ENCODE peak calls at places on chromosome 16, in four cellular contexts. One of them, this sample, is unnamed. For H3K4me1, the result is how much of the 10 kb centered on the place peaks cover.

GRCh38 chr16:89473791-89474414 is 16.5 kb downstream of the ANKRD11 start:
- DNase-seq in left ventricle myocardium inferior: no peak
- DNase-seq in transverse colon: no peak
- DNase-seq in colonic mucosa: no peak
- DNase-seq in this sample: peak

GRCh38 chr16:76796431-76796830 is 394.6 kb upstream of the MON1B start:
- DNase-seq in left ventricle myocardium inferior: no peak
- DNase-seq in transverse colon: no peak
- DNase-seq in colonic mucosa: no peak
- DNase-seq in this sample: no peak

GRCh38 chr16:17295948-17296347 is 174.8 kb downstream of the XYLT1 start:
- DNase-seq in transverse colon: no peak
- DNase-seq in colonic mucosa: no peak
- DNase-seq in left ventricle myocardium inferior: no peak
- DNase-seq in this sample: no peak

GRCh38 chr16:69106491-69107291 is 1.2 kb downstream of the HAS3 start:
- DNase-seq in colonic mucosa: peak
- DNase-seq in transverse colon: peak
- DNase-seq in left ventricle myocardium inferior: no peak
- DNase-seq in this sample: peak

GRCh38 chr16:5510819-5511370 is 413.3 kb upstream of the EEF2KMT start:
- DNase-seq in transverse colon: no peak
- DNase-seq in colonic mucosa: no peak
- DNase-seq in left ventricle myocardium inferior: no peak
- DNase-seq in this sample: peak

GRCh38 chr16:75087040-75087979 is 29.3 kb downstream of the LDHD start:
- DNase-seq in transverse colon: peak
- DNase-seq in colonic mucosa: peak
- DNase-seq in left ventricle myocardium inferior: peak
- DNase-seq in this sample: peak

GRCh38 chr16:78211951-78212350 is 112.5 kb downstream of the WWOX start:
- DNase-seq in transverse colon: no peak
- DNase-seq in left ventricle myocardium inferior: no peak
- DNase-seq in colonic mucosa: no peak
- DNase-seq in this sample: peak

GRCh38 chr16:12411521-12411920 is 392.2 kb downstream of the CPPED1 start:
- DNase-seq in transverse colon: no peak
- DNase-seq in colonic mucosa: no peak
- DNase-seq in left ventricle myocardium inferior: no peak
- DNase-seq in this sample: no peak

GRCh38 chr16:27426423-27427408 is 24.7 kb downstream of the IL21R start:
- DNase-seq in transverse colon: peak
- DNase-seq in left ventricle myocardium inferior: no peak
- DNase-seq in colonic mucosa: peak
- DNase-seq in this sample: no peak

GRCh38 chr16:60432472-60432871 is 1603.8 kb downstream of the CDH8 start:
- DNase-seq in transverse colon: no peak
- DNase-seq in colonic mucosa: no peak
- DNase-seq in left ventricle myocardium inferior: no peak
- DNase-seq in this sample: no peak

GRCh38 chr16:66842765-66843164 is 1.4 kb upstream of the CA7 start:
- DNase-seq in transverse colon: no peak
- DNase-seq in left ventricle myocardium inferior: no peak
- DNase-seq in colonic mucosa: no peak
- DNase-seq in this sample: no peak

GRCh38 chr16:30571444-30572322 is at the start of gene ZNF688:
- DNase-seq in left ventricle myocardium inferior: peak
- DNase-seq in transverse colon: peak
- DNase-seq in colonic mucosa: peak
- DNase-seq in this sample: peak
- H3K4me1 ChIP-seq in left ventricle myocardium inferior: under half
- H3K4me1 ChIP-seq in transverse colon: under half
- H3K4me1 ChIP-seq in colonic mucosa: under half
- H3K4me1 ChIP-seq in this sample: under half

GRCh38 chr16:4471869-4472268 is 2.6 kb downstream of the NMRAL1 start:
- DNase-seq in left ventricle myocardium inferior: no peak
- DNase-seq in colonic mucosa: no peak
- DNase-seq in transverse colon: no peak
- DNase-seq in this sample: no peak

GRCh38 chr16:4468972-4469371 is 5.5 kb downstream of the NMRAL1 start:
- DNase-seq in left ventricle myocardium inferior: no peak
- DNase-seq in transverse colon: no peak
- DNase-seq in colonic mucosa: no peak
- DNase-seq in this sample: no peak

GRCh38 chr16:4474192-4474961 is at the start of gene NMRAL1:
- DNase-seq in colonic mucosa: peak
- DNase-seq in left ventricle myocardium inferior: peak
- DNase-seq in transverse colon: peak
- DNase-seq in this sample: peak

GRCh38 chr16:4475880-4476790 is at the start of gene HMOX2:
- DNase-seq in left ventricle myocardium inferior: peak
- DNase-seq in colonic mucosa: peak
- DNase-seq in transverse colon: peak
- DNase-seq in this sample: peak

GRCh38 chr16:4472880-4473279 is 1.5 kb downstream of the NMRAL1 start:
- DNase-seq in left ventricle myocardium inferior: no peak
- DNase-seq in transverse colon: no peak
- DNase-seq in colonic mucosa: no peak
- DNase-seq in this sample: no peak
- H3K4me3 ChIP-seq in left ventricle myocardium inferior: no peak
- H3K4me3 ChIP-seq in transverse colon: no peak
- H3K4me3 ChIP-seq in colonic mucosa: no peak
- H3K4me3 ChIP-seq in this sample: no peak

DNA sequence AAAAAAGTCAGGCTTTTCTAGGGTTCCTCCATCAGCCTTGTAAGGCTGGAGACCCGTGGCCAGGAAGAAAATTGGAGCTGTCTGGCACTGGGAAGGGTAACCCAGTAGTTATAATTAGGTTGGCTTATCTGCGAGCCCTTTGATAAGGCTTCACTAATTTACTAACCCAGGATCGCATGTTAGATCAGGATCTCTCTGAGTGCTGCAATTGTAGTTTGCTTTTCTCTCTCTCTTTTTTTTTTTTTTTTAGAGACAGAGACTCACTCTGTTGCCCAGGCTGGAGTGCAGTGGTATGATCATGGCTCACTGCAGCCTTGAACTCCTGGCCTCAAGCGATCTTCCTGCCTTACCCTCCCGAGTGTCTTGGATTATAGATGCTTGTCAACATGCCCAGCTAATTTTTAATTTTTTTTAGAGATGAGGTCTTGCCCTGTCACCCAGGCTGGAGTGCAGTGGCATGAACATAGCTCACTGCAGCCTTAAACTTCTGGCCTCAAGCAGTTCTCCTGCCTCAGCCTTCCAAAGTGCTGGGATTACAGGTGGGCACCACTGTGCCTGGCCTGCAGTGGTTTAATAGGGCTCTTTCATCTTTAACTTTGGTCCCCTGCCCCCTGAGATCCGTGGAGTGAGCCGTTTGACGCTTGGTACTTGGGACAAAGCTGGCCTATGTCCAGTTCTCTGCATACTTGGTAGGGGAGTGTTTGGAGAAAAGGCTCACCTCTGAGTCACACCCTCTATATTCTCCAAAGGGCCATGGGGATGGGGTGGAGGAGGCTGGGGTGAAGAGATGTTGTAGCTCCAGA is 17.2 kb downstream of the ABCC1 start:
- DNase-seq in left ventricle myocardium inferior: no peak
- DNase-seq in transverse colon: no peak
- DNase-seq in colonic mucosa: no peak
- DNase-seq in this sample: no peak
- H3K4me1 ChIP-seq in left ventricle myocardium inferior: under half
- H3K4me1 ChIP-seq in transverse colon: under half
- H3K4me1 ChIP-seq in colonic mucosa: under half
- H3K4me1 ChIP-seq in this sample: under half

GRCh38 chr16:266258-267164 is 9.2 kb downstream of the RGS11 start:
- DNase-seq in transverse colon: no peak
- DNase-seq in left ventricle myocardium inferior: no peak
- DNase-seq in colonic mucosa: no peak
- DNase-seq in this sample: peak

GRCh38 chr16:263944-264343 is 11.8 kb downstream of the RGS11 start:
- DNase-seq in transverse colon: no peak
- DNase-seq in colonic mucosa: no peak
- DNase-seq in left ventricle myocardium inferior: no peak
- DNase-seq in this sample: no peak

GRCh38 chr16:264440-264951 is 11.2 kb downstream of the RGS11 start:
- DNase-seq in left ventricle myocardium inferior: no peak
- DNase-seq in colonic mucosa: no peak
- DNase-seq in transverse colon: no peak
- DNase-seq in this sample: no peak

GRCh38 chr16:265002-265529 is 10.7 kb downstream of the RGS11 start:
- DNase-seq in left ventricle myocardium inferior: no peak
- DNase-seq in colonic mucosa: no peak
- DNase-seq in transverse colon: no peak
- DNase-seq in this sample: no peak

GRCh38 chr16:265711-266110 is 10.0 kb downstream of the RGS11 start:
- DNase-seq in colonic mucosa: no peak
- DNase-seq in left ventricle myocardium inferior: no peak
- DNase-seq in transverse colon: no peak
- DNase-seq in this sample: peak
- H3K4me3 ChIP-seq in colonic mucosa: no peak
- H3K4me3 ChIP-seq in left ventricle myocardium inferior: no peak
- H3K4me3 ChIP-seq in transverse colon: no peak
- H3K4me3 ChIP-seq in this sample: no peak

GRCh38 chr16:50705436-50706110 is 12.2 kb downstream of the NOD2 start:
- DNase-seq in transverse colon: no peak
- DNase-seq in left ventricle myocardium inferior: no peak
- DNase-seq in colonic mucosa: no peak
- DNase-seq in this sample: no peak
- H3K4me1 ChIP-seq in transverse colon: under half
- H3K4me1 ChIP-seq in left ventricle myocardium inferior: under half
- H3K4me1 ChIP-seq in colonic mucosa: under half
- H3K4me1 ChIP-seq in this sample: under half

GRCh38 chr16:19883296-19883951 is 1.2 kb downstream of the GPRC5B start:
- DNase-seq in transverse colon: peak
- DNase-seq in colonic mucosa: peak
- DNase-seq in left ventricle myocardium inferior: peak
- DNase-seq in this sample: peak

GRCh38 chr16:19881783-19882182 is 2.9 kb downstream of the GPRC5B start:
- DNase-seq in colonic mucosa: no peak
- DNase-seq in left ventricle myocardium inferior: no peak
- DNase-seq in transverse colon: no peak
- DNase-seq in this sample: no peak

GRCh38 chr16:19882186-19882585 is 2.5 kb downstream of the GPRC5B start:
- DNase-seq in left ventricle myocardium inferior: no peak
- DNase-seq in colonic mucosa: no peak
- DNase-seq in transverse colon: no peak
- DNase-seq in this sample: peak

GRCh38 chr16:19884021-19884485 is 595 bp downstream of the GPRC5B start:
- DNase-seq in transverse colon: peak
- DNase-seq in colonic mucosa: peak
- DNase-seq in left ventricle myocardium inferior: peak
- DNase-seq in this sample: peak

GRCh38 chr16:19882641-19883040 is 2.0 kb downstream of the GPRC5B start:
- DNase-seq in transverse colon: no peak
- DNase-seq in colonic mucosa: no peak
- DNase-seq in left ventricle myocardium inferior: no peak
- DNase-seq in this sample: peak
- H3K4me3 ChIP-seq in transverse colon: no peak
- H3K4me3 ChIP-seq in colonic mucosa: no peak
- H3K4me3 ChIP-seq in left ventricle myocardium inferior: peak
- H3K4me3 ChIP-seq in this sample: peak

GRCh38 chr16:57665541-57665940 is 2.6 kb upstream of the ADGRG3 start:
- DNase-seq in left ventricle myocardium inferior: no peak
- DNase-seq in colonic mucosa: no peak
- DNase-seq in transverse colon: no peak
- DNase-seq in this sample: no peak
- H3K4me1 ChIP-seq in left ventricle myocardium inferior: under half
- H3K4me1 ChIP-seq in colonic mucosa: under half
- H3K4me1 ChIP-seq in transverse colon: under half
- H3K4me1 ChIP-seq in this sample: under half

GRCh38 chr16:51154271-51155171 is 3.5 kb upstream of the SALL1 start:
- DNase-seq in left ventricle myocardium inferior: no peak
- DNase-seq in transverse colon: no peak
- DNase-seq in colonic mucosa: no peak
- DNase-seq in this sample: peak

GRCh38 chr16:51153275-51153991 is 2.4 kb upstream of the SALL1 start:
- DNase-seq in transverse colon: no peak
- DNase-seq in colonic mucosa: no peak
- DNase-seq in left ventricle myocardium inferior: no peak
- DNase-seq in this sample: peak

GRCh38 chr16:51156836-51157235 is 5.8 kb upstream of the SALL1 start:
- DNase-seq in left ventricle myocardium inferior: no peak
- DNase-seq in colonic mucosa: no peak
- DNase-seq in transverse colon: no peak
- DNase-seq in this sample: no peak

GRCh38 chr16:51155901-51156810 is 5.1 kb upstream of the SALL1 start:
- DNase-seq in colonic mucosa: no peak
- DNase-seq in transverse colon: no peak
- DNase-seq in left ventricle myocardium inferior: no peak
- DNase-seq in this sample: peak

GRCh38 chr16:51155199-51155607 is 4.1 kb upstream of the SALL1 start:
- DNase-seq in transverse colon: no peak
- DNase-seq in left ventricle myocardium inferior: no peak
- DNase-seq in colonic mucosa: no peak
- DNase-seq in this sample: peak
- H3K4me3 ChIP-seq in transverse colon: no peak
- H3K4me3 ChIP-seq in left ventricle myocardium inferior: peak
- H3K4me3 ChIP-seq in colonic mucosa: no peak
- H3K4me3 ChIP-seq in this sample: peak

GRCh38 chr16:2042171-2042570 is 5.5 kb downstream of the NTHL1 start:
- DNase-seq in transverse colon: no peak
- DNase-seq in colonic mucosa: peak
- DNase-seq in left ventricle myocardium inferior: peak
- DNase-seq in this sample: no peak

GRCh38 chr16:2038359-2039285 is 9.0 kb downstream of the NTHL1 start:
- DNase-seq in transverse colon: no peak
- DNase-seq in left ventricle myocardium inferior: peak
- DNase-seq in colonic mucosa: peak
- DNase-seq in this sample: no peak

GRCh38 chr16:2040031-2040430 is 7.6 kb downstream of the NTHL1 start:
- DNase-seq in colonic mucosa: peak
- DNase-seq in transverse colon: no peak
- DNase-seq in left ventricle myocardium inferior: no peak
- DNase-seq in this sample: no peak

GRCh38 chr16:2039286-2040030 is 8.2 kb downstream of the NTHL1 start:
- DNase-seq in colonic mucosa: peak
- DNase-seq in left ventricle myocardium inferior: peak
- DNase-seq in transverse colon: peak
- DNase-seq in this sample: peak

GRCh38 chr16:2040450-2041105 is 7.1 kb downstream of the NTHL1 start:
- DNase-seq in colonic mucosa: no peak
- DNase-seq in transverse colon: no peak
- DNase-seq in left ventricle myocardium inferior: no peak
- DNase-seq in this sample: no peak
- H3K4me1 ChIP-seq in colonic mucosa: half or more
- H3K4me1 ChIP-seq in transverse colon: half or more
- H3K4me1 ChIP-seq in left ventricle myocardium inferior: half or more
- H3K4me1 ChIP-seq in this sample: under half